ENCODE peak calls at places on chromosome 14, in eight cellular contexts. I is fibroblast of pulmonary artery, M is GM12864, J is choroid plexus epithelial cell, O is coronary artery, Y is neural progenitor cell, V is AG09309, L is BE2C. G is an unnamed sample.
A peak's percentile ranks its signal among the peaks of the same experiment; 100 is the strongest.

GRCh38 chr14:95741051-95741490 is 27.1 kb upstream of the TCL1A start:
- DNase-seq in J (no peak), O (no peak), L (no peak), Y (no peak), I (no peak), V (no peak), M (no peak), G (peak; percentile 42)

GRCh38 chr14:89813485-89814080 is 140.9 kb downstream of the EFCAB11 start:
- DNase-seq in V (peak; percentile 83), Y (peak; percentile 39), I (peak; percentile 78), O (no peak), J (peak; percentile 95), M (no peak), L (no peak), G (peak; percentile 69)

GRCh38 chr14:100979780-100980179 is 76.3 kb upstream of the RTL1 start:
- DNase-seq in Y (no peak), O (no peak), I (peak; percentile 57), V (peak; percentile 29), M (no peak), L (no peak), J (peak; percentile 74), G (peak; percentile 63)

GRCh38 chr14:80186301-80186800 is 25.0 kb downstream of the DIO2 start:
- DNase-seq in L (no peak), Y (no peak), M (no peak), J (no peak), I (no peak), V (no peak), O (no peak), G (no peak)

GRCh38 chr14:30443368-30444007 is 115.5 kb upstream of the G2E3 start:
- DNase-seq in M (peak; percentile 3), O (no peak), J (peak; percentile 76), L (no peak), Y (peak; percentile 69), I (peak; percentile 67), V (peak; percentile 2), G (peak; percentile 44)

GRCh38 chr14:79656496-79656895 is 554.8 kb downstream of the DIO2 start:
- DNase-seq in J (no peak), O (no peak), I (no peak), V (no peak), M (no peak), Y (no peak), L (no peak), G (no peak)

GRCh38 chr14:100770046-100770445 is 43.4 kb downstream of the DLK1 start:
- DNase-seq in V (no peak), I (no peak), L (no peak), J (no peak), M (no peak), Y (no peak), O (no peak), G (no peak)

GRCh38 chr14:99596772-99597171 is 7.2 kb downstream of the CCDC85C start:
- DNase-seq in O (no peak), J (no peak), L (no peak), I (no peak), V (no peak), Y (no peak), M (no peak), G (no peak)

GRCh38 chr14:73567951-73568885 is 795 bp upstream of the ACOT2 start:
- DNase-seq in O (no peak), M (no peak), J (peak; percentile 43), Y (no peak), V (no peak), L (no peak), I (peak; percentile 26), G (peak; percentile 27)

GRCh38 chr14:65098586-65098985 is 3.7 kb downstream of the MAX start:
- DNase-seq in I (peak; percentile 35), V (no peak), L (no peak), O (no peak), J (peak; percentile 69), M (peak; percentile 35), Y (no peak), G (peak; percentile 75)

GRCh38 chr14:62213516-62213915 is 451.3 kb downstream of the SNAPC1 start:
- DNase-seq in V (no peak), L (no peak), M (no peak), J (peak; percentile 78), O (no peak), I (peak; percentile 56), Y (no peak), G (peak; percentile 58)

GRCh38 chr14:21090194-21090939 is 8.1 kb downstream of the ZNF219 start:
- DNase-seq in Y (peak; percentile 66), I (no peak), L (peak; percentile 59), J (no peak), O (no peak), V (no peak), M (no peak), G (no peak)

GRCh38 chr14:23828001-23828400 is 125.6 kb upstream of the DHRS4 start:
- DNase-seq in M (no peak), I (no peak), L (no peak), Y (no peak), O (no peak), J (peak; percentile 18), V (no peak), G (peak; percentile 30)

GRCh38 chr14:93977790-93978581 is 1.6 kb upstream of the ASB2 start:
- DNase-seq in J (no peak), L (no peak), M (peak; percentile 77), I (no peak), Y (no peak), V (no peak), O (no peak), G (no peak)

GRCh38 chr14:99273724-99274345 is 1.8 kb upstream of the BCL11B start:
- DNase-seq in J (no peak), I (no peak), V (no peak), M (no peak), Y (no peak), L (no peak), O (peak; percentile 40), G (no peak)

GRCh38 chr14:96162741-96163140 is 41.9 kb upstream of the BDKRB2 start:
- DNase-seq in I (peak; percentile 14), J (peak; percentile 42), M (no peak), V (peak; percentile 51), Y (no peak), O (peak; percentile 59), L (no peak), G (no peak)

GRCh38 chr14:87993485-87993809 is 465 bp upstream of the GALC start:
- DNase-seq in M (no peak), V (no peak), O (no peak), L (no peak), J (no peak), Y (no peak), I (no peak), G (no peak)

GRCh38 chr14:91243098-91243483 is 1.4 kb downstream of the GPR68 start:
- DNase-seq in Y (no peak), O (no peak), L (no peak), I (no peak), J (no peak), M (no peak), V (no peak), G (no peak)
- H3K4me3 ChIP-seq in Y (no peak overlapping the region), O (no peak overlapping the region), L (no peak overlapping the region), I (no peak overlapping the region), J (no peak overlapping the region), M (peak overlapping the region; percentile 8), V (peak overlapping the region; percentile 48), G (no peak overlapping the region)

GRCh38 chr14:56247495-56248087 is 129.4 kb downstream of the PELI2 start:
- DNase-seq in L (no peak), V (no peak), J (peak; percentile 64), Y (no peak), M (no peak), O (no peak), I (peak; percentile 41), G (peak; percentile 47)
- TF ChIP-seq CTCF in L (peak; percentile 48), V (peak; percentile 35), J (peak; percentile 57), Y (peak; percentile 40), M (peak; percentile 20), O (no peak), I (peak; percentile 46), G (peak; percentile 53)

GRCh38 chr14:91056361-91056760 is 4.1 kb downstream of the RPS6KA5 start:
- DNase-seq in J (no peak), I (no peak), O (no peak), L (no peak), Y (no peak), M (no peak), V (no peak), G (no peak)
- H3K4me3 ChIP-seq in J (no peak overlapping the region), I (no peak overlapping the region), O (no peak overlapping the region), L (no peak overlapping the region), Y (no peak overlapping the region), M (no peak overlapping the region), V (no peak overlapping the region), G (no peak overlapping the region)

DNA sequence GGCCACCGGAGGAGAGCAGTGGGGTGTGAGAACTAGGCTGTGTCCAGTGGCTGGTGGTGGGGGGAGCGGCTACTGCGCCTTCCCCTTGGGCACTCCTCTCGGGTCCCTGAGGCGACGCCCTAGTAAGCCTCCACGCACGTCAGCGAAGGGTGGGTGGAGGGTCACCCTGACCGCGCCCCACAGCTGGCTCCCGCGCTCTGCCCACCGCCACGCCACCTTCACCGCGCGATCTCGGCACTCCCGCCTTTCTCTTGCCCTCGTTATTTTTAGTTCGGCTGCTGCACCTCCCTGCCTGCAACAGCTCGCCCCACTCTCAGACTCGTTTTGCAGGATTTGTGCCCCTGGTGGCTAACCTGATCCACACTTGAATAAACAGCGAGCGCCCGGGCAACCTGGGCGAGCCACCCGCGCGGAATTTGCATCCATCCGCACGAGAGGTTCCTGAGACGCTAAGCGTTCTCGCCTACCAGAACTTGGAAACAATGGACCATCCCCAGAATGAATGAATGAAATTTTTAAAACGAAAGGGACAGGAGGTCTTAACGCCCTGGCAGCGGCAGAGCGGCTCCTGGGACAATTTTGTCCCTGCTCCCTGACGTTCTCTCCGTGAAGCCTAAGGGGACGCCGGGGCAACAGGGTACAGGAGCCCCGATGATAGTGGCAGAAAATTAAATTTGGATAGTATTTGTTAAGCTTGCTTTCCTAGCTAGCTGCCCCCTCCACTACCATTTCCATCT is 7.0 kb upstream of the BMP4 start:
- DNase-seq in V (no peak), J (no peak), M (no peak), Y (peak; percentile 70), O (no peak), I (peak; percentile 32), L (no peak), G (no peak)
- TF ChIP-seq CTCF in V (peak; percentile 55), J (peak; percentile 36), M (peak; percentile 7), Y (peak; percentile 55), O (peak; percentile 69), I (peak; percentile 36), L (peak; percentile 26), G (peak; percentile 42)

GRCh38 chr14:69471436-69471835 is 13.1 kb upstream of the PLEKHD1 start:
- DNase-seq in V (no peak), J (no peak), I (no peak), Y (no peak), O (no peak), M (no peak), L (no peak), G (no peak)

GRCh38 chr14:69471916-69472315 is 12.6 kb upstream of the PLEKHD1 start:
- DNase-seq in I (no peak), M (no peak), Y (no peak), V (no peak), O (no peak), J (no peak), L (no peak), G (no peak)

GRCh38 chr14:69475194-69475818 is 9.2 kb upstream of the PLEKHD1 start:
- DNase-seq in O (no peak), L (no peak), I (peak; percentile 24), Y (peak; percentile 47), M (no peak), V (no peak), J (peak; percentile 41), G (peak; percentile 7)

GRCh38 chr14:69473271-69473670 is 11.3 kb upstream of the PLEKHD1 start:
- DNase-seq in M (no peak), I (no peak), Y (no peak), V (no peak), J (no peak), O (no peak), L (no peak), G (no peak)
- H3K4me3 ChIP-seq in M (no peak overlapping the region), I (no peak overlapping the region), Y (no peak overlapping the region), V (no peak overlapping the region), J (no peak overlapping the region), O (no peak overlapping the region), L (no peak overlapping the region), G (no peak overlapping the region)